ENCODE peak calls at places on chromosomes 12 and 14, in nine cellular contexts. Y is suprapubic skin, X is fibroblast of the aortic adventitia, A is Caco-2, G is transverse colon, K is GM13977, P is endothelial cell of umbilical vein, M is lower leg skin, S is coronary artery. U is an unnamed sample.

GRCh38 chr12:44245932-44246331 is 410.1 kb downstream of the TMEM117 start:
- DNase-seq in M (no peak), X (no peak), P (no peak), S (no peak), K (no peak), G (no peak), Y (no peak), A (no peak), U (no peak)

GRCh38 chr12:89092297-89092696 is 260.0 kb downstream of the DUSP6 start:
- DNase-seq in Y (no peak), P (no peak), A (no peak), M (no peak), K (no peak), G (no peak), X (no peak), S (no peak), U (no peak)

GRCh38 chr14:69316449-69317391 is 56.8 kb downstream of the GALNT16 start:
- DNase-seq in K (no peak), M (peak), P (peak), A (no peak), S (peak), X (peak), Y (peak), G (peak), U (peak)

GRCh38 chr12:20596036-20596435 is 99.1 kb upstream of the SLCO1C1 start:
- DNase-seq in P (no peak), A (no peak), M (no peak), K (no peak), S (no peak), X (no peak), Y (no peak), G (no peak), U (no peak)

GRCh38 chr14:52640137-52640536 is 55.2 kb downstream of the ERO1A start:
- DNase-seq in A (no peak), X (no peak), M (no peak), K (no peak), G (no peak), S (no peak), P (no peak), Y (no peak), U (no peak)

GRCh38 chr14:26293909-26294308 is 303.9 kb downstream of the NOVA1 start:
- DNase-seq in S (no peak), P (no peak), A (no peak), G (no peak), M (no peak), Y (no peak), X (no peak), K (no peak), U (no peak)

GRCh38 chr14:69694730-69695663 is 71.9 kb upstream of the SRSF5 start:
- DNase-seq in P (peak), S (no peak), A (no peak), Y (no peak), M (peak), K (no peak), G (no peak), X (peak), U (no peak)

GRCh38 chr12:99455350-99456037 is 192.1 kb upstream of the GARIN6 start:
- DNase-seq in P (no peak), A (no peak), M (no peak), S (no peak), X (peak), K (no peak), G (no peak), Y (no peak), U (no peak)

GRCh38 chr12:119444462-119445044 is 110.0 kb downstream of the CCDC60 start:
- DNase-seq in X (peak), A (peak), Y (no peak), K (peak), P (peak), S (no peak), M (no peak), G (peak), U (peak)

GRCh38 chr12:53992377-53992776 is 7.4 kb downstream of the HOXC10 start:
- DNase-seq in S (no peak), M (no peak), X (no peak), K (no peak), A (no peak), Y (no peak), G (no peak), P (no peak), U (no peak)

GRCh38 chr14:28879571-28879970 is 113.0 kb downstream of the FOXG1 start:
- DNase-seq in M (no peak), S (no peak), A (no peak), G (no peak), Y (no peak), X (no peak), K (no peak), P (no peak), U (no peak)

GRCh38 chr14:44759263-44759662 is 202.5 kb downstream of the KLHL28 start:
- DNase-seq in Y (no peak), M (no peak), P (no peak), G (no peak), S (no peak), X (peak), A (no peak), K (no peak), U (no peak)

GRCh38 chr12:1204581-1205121 is 213.6 kb downstream of the ERC1 start:
- DNase-seq in K (peak), M (no peak), P (peak), G (no peak), X (peak), A (no peak), Y (no peak), S (no peak), U (peak)

GRCh38 chr14:51094282-51094821 is 553 bp downstream of the TRIM9 start:
- DNase-seq in S (no peak), X (no peak), M (peak), G (no peak), A (no peak), K (no peak), Y (no peak), P (no peak), U (peak)

GRCh38 chr14:33714527-33715222 is 236.2 kb downstream of the EGLN3 start:
- DNase-seq in G (no peak), A (no peak), K (no peak), X (peak), P (peak), S (no peak), Y (no peak), M (no peak), U (peak)

GRCh38 chr14:22478670-22479069 is 110.4 kb downstream of the DAD1 start:
- DNase-seq in G (no peak), M (no peak), K (no peak), Y (no peak), X (peak), A (no peak), P (no peak), S (no peak), U (no peak)

GRCh38 chr12:6450091-6450868 is 1.6 kb upstream of the TAPBPL start:
- DNase-seq in Y (no peak), S (no peak), P (no peak), A (no peak), K (no peak), M (peak), X (no peak), G (no peak), U (no peak)

GRCh38 chr12:16421806-16422205 is 74.4 kb downstream of the MGST1 start:
- DNase-seq in A (no peak), G (no peak), P (no peak), K (no peak), Y (no peak), S (no peak), X (peak), M (no peak), U (no peak)

GRCh38 chr14:66813636-66814035 is 305.7 kb downstream of the GPHN start:
- DNase-seq in S (no peak), P (no peak), M (no peak), Y (no peak), X (no peak), K (no peak), A (no peak), G (no peak), U (no peak)

GRCh38 chr14:23494223-23494622 is 24.7 kb downstream of the NGDN start:
- DNase-seq in S (no peak), K (no peak), P (no peak), X (peak), M (no peak), A (peak), G (no peak), Y (no peak), U (no peak)

GRCh38 chr12:31958601-31959000 is 614 bp upstream of the RESF1 start:
- DNase-seq in P (no peak), S (no peak), K (no peak), Y (no peak), G (no peak), X (no peak), M (no peak), A (peak), U (peak)

GRCh38 chr14:21267431-21267845 is 1.8 kb downstream of the HNRNPC start:
- DNase-seq in A (no peak), K (no peak), Y (no peak), G (no peak), M (no peak), P (peak), S (no peak), X (no peak), U (no peak)

GRCh38 chr12:58915634-58916033 is 4.7 kb downstream of the LRIG3 start:
- DNase-seq in K (no peak), A (no peak), X (peak), M (no peak), P (peak), G (peak), Y (peak), S (no peak), U (peak)

GRCh38 chr12:115355301-115355700 is 671.3 kb upstream of the TBX3 start:
- DNase-seq in G (no peak), Y (no peak), K (no peak), A (no peak), M (no peak), S (no peak), P (no peak), X (no peak), U (no peak)

GRCh38 chr12:53485955-53486729 is 13.1 kb downstream of the MAP3K12 start:
- DNase-seq in M (peak), Y (no peak), S (no peak), A (peak), G (no peak), X (no peak), K (no peak), P (no peak), U (peak)

GRCh38 chr14:79573486-79573885 is 637.8 kb downstream of the DIO2 start:
- DNase-seq in A (no peak), Y (no peak), M (no peak), X (peak), K (no peak), P (no peak), S (no peak), G (no peak), U (no peak)

DNA sequence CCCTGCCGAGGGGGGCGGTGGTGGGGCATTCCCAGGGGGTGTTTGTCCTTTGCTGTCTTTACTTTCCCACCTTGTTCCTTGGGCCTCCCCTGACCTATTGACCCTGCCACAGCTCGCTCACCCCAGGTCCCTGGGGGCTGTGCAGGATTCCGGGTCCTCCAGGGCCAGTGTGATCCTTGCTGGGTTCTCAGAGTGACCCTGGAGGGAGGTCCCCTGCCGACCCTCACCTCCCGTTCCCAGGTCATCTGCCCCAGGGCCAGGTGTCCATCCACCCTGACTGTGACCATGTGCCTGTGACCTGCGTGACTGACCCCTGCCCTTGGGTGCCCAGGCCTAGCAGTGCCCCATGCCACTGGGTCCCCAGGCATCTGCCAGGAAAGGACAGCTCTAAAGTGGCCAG is 23.8 kb downstream of the PACS2 start:
- DNase-seq in P (no peak), S (no peak), Y (no peak), G (no peak), M (no peak), K (no peak), X (no peak), A (no peak), U (no peak)
- TF ChIP-seq CTCF in P (no peak), S (no peak), Y (no peak), G (no peak), M (no peak), K (no peak), X (no peak), A (no peak), U (no peak)

GRCh38 chr12:78863482-78864427 is 819 bp upstream of the SYT1 start:
- DNase-seq in G (peak), M (peak), K (peak), A (peak), S (no peak), P (peak), X (peak), Y (no peak), U (peak)
- TF ChIP-seq CTCF in G (no peak), M (no peak), K (no peak), A (no peak), S (no peak), P (no peak), X (no peak), Y (no peak), U (no peak)

DNA sequence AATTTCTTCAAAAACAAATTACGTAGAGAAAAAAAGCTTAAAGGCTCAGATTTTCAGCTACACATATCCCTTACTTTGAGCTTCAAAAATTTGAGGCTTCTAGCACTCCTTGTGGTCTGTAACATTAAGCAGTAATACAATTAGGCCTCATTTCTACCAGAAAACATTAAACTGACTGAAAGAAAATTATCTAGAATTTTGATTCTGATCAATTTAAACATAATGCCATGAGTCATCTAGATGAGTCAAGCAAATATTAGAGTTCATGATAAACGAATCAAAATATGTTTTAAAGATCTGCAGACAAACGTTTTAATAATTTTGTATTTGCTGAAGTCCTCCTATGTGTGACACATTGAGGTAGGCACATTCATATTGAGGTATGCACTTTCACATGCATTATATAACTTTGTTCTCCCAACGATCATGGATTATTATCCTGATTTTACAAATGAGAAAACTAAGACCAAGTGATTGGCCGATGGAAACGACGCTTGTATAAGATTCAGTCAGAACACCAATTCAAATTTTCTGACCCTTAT is 4.3 kb downstream of the OSBPL8 start:
- DNase-seq in X (peak), S (no peak), Y (no peak), A (no peak), G (no peak), K (no peak), P (no peak), M (no peak), U (peak)
- TF ChIP-seq CTCF in X (peak), S (no peak), Y (no peak), A (no peak), G (no peak), K (no peak), P (no peak), M (no peak), U (peak)

DNA sequence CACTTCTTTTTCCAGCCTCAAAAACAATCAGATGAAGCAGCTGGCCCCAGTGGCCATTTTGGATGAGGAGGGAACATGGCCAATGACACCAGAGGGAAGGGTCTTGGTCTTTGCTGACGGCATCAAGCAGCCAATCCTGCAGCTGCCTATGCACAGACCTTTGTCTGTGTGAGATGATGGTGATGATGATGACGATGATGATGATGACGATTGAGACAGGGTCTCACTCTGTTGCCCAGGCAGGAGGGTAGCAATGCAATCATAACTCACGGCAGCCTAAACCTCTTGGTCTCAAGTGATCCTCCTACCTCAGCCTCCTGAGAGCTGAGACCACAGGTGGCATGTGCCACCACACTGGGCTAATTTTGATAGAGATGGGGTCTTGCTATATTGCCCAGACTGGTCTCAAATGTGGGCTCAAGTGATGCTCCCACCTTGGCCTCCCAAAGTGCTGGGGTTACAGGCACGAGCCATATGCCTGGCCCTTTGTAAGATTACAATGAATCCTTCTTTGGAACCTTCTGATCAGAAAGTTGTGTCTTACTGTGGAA is 26.5 kb upstream of the NCOR2 start:
- DNase-seq in A (no peak), P (no peak), K (no peak), X (no peak), M (no peak), G (no peak), Y (no peak), S (no peak), U (no peak)
- TF ChIP-seq CTCF in A (no peak), P (no peak), K (no peak), X (no peak), M (no peak), G (no peak), Y (no peak), S (no peak), U (no peak)

DNA sequence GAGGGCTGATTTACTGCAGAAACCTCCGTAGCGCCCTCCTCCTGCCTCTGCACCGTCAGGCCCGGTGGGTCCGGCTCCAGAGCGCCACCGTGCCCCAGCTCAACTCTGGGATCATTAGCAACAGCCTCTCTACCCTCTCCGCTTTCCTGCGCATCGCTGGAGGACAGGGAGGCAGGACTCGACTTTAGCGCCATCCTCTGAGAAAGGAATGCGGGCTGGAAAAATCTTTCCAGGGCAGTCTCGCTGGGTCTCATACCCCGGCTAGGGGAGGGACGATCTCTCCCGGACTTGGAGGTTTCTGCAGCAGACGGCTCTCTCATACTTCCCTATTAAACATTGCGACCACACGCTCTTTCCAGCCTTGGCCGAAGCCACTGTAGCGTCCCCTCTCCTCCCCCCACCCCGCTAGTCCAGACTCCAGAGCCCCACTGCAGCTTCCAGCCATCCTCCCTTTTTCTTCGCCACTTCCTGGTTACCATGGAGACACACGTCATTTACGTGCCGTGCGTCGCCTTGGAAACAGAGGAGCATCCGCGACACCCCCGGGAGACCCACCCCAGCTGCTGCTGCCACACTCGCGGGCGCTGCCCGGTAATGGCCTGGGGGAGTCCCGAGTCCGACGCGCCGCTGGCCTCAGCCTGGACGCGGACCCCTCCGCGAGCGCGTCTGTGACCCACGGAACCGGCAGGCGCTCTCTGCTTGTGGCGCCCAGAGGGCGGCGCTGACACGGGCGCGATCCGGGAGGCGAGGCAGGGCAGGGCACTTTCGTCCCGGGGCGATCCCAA is at the start of gene CCDC184:
- DNase-seq in M (peak), P (peak), Y (no peak), S (peak), K (peak), A (peak), X (peak), G (peak), U (peak)
- TF ChIP-seq CTCF in M (no peak), P (peak), Y (peak), S (no peak), K (peak), A (no peak), X (peak), G (peak), U (peak)

U was measured in osteoblast.